ENCODE peak calls at places on chromosomes 6 and 20, in six cellular contexts. D, I, U, Z, F and G are unnamed samples.

GRCh38 chr6:8114956-8115355 is 12.6 kb upstream of the EEF1E1 start:
- DNase-seq in D (no peak), I (no peak), U (no peak), Z (no peak), F (no peak), G (no peak)

GRCh38 chr20:55565374-55565773 is 439.9 kb downstream of the CBLN4 start:
- DNase-seq in D (no peak), I (no peak), U (no peak), Z (no peak), F (no peak), G (no peak)

GRCh38 chr6:120355822-120356221 is 978.5 kb downstream of the TBC1D32 start:
- DNase-seq in D (no peak), I (peak; percentile 2), U (no peak), Z (no peak), F (no peak), G (no peak)

GRCh38 chr6:5395719-5396118 is 134.4 kb downstream of the FARS2 start:
- DNase-seq in D (no peak), I (no peak), U (no peak), Z (no peak), F (no peak), G (no peak)

GRCh38 chr6:37004044-37004984 is 1.1 kb upstream of the FGD2 start:
- DNase-seq in D (no peak), I (no peak), U (no peak), Z (no peak), F (no peak), G (no peak)

GRCh38 chr6:56906752-56907151 is 48.2 kb upstream of the BEND6 start:
- DNase-seq in D (no peak), I (peak; percentile 75), U (no peak), Z (no peak), F (no peak), G (no peak)

GRCh38 chr6:56683882-56684281 is 41.2 kb upstream of the DST start:
- DNase-seq in D (peak; percentile 24), I (peak; percentile 95), U (no peak), Z (no peak), F (no peak), G (no peak)

GRCh38 chr6:84428300-84428907 is 201.0 kb upstream of the CEP162 start:
- DNase-seq in D (peak; percentile 10), I (peak; percentile 53), U (no peak), Z (peak; percentile 52), F (no peak), G (no peak)

GRCh38 chr6:29552512-29553051 is 7.0 kb downstream of the UBD start:
- DNase-seq in D (peak; percentile 78), I (peak; percentile 51), U (no peak), Z (no peak), F (peak; percentile 51), G (no peak)

GRCh38 chr6:27867051-27867940 is 44.9 kb downstream of the OR2B2 start:
- DNase-seq in D (peak; percentile 72), I (peak; percentile 90), U (peak; percentile 85), Z (peak; percentile 76), F (peak; percentile 60), G (peak; percentile 44)

GRCh38 chr20:46060301-46060881 is 29.4 kb downstream of the NCOA5 start:
- DNase-seq in D (no peak), I (no peak), U (no peak), Z (no peak), F (no peak), G (no peak)